ENCODE peak calls at places on chromosomes 5 and 9, in seven cellular contexts. S is germinal center, E is body of pancreas, G is fibroblast of pulmonary artery, U is HFFc6, R is transverse colon, D is choroid plexus epithelial cell. L is an unnamed sample.

GRCh38 chr5:31638748-31639418 is at the start of gene PDZD2:
- DNase-seq in U (peak), G (peak), D (peak), R (peak), S (peak), E (peak), L (peak)

GRCh38 chr5:90050135-90050534 is 359.4 kb downstream of the CETN3 start:
- DNase-seq in D (no peak), E (no peak), R (no peak), G (no peak), U (no peak), S (no peak), L (no peak)

GRCh38 chr5:66554884-66555283 is 41.3 kb upstream of the MAST4 start:
- DNase-seq in E (no peak), D (no peak), R (no peak), U (no peak), G (no peak), S (no peak), L (no peak)

GRCh38 chr9:20873240-20873860 is 158.1 kb downstream of the HACD4 start:
- DNase-seq in E (no peak), R (no peak), U (peak), G (no peak), S (no peak), D (peak), L (no peak)

GRCh38 chr5:82820958-82821880 is 256.0 kb downstream of the TMEM167A start:
- DNase-seq in G (no peak), S (peak), R (no peak), E (no peak), U (no peak), D (no peak), L (no peak)

GRCh38 chr9:117782931-117783788 is 79.0 kb downstream of the TLR4 start:
- DNase-seq in G (peak), S (peak), E (peak), D (peak), U (peak), R (peak), L (peak)

GRCh38 chr9:82601272-82601835 is 461.6 kb downstream of the RASEF start:
- DNase-seq in S (no peak), G (no peak), R (no peak), E (no peak), D (peak), U (no peak), L (no peak)

GRCh38 chr5:123512631-123513461 is 869 bp downstream of the CSNK1G3 start:
- DNase-seq in D (peak), S (peak), G (peak), U (no peak), R (peak), E (peak), L (no peak)

GRCh38 chr9:93061260-93061751 is 2.8 kb downstream of the SUSD3 start:
- DNase-seq in G (peak), R (no peak), D (no peak), U (no peak), E (no peak), S (no peak), L (no peak)

GRCh38 chr9:100591639-100592412 is 13.9 kb downstream of the CAVIN4 start:
- DNase-seq in G (no peak), R (no peak), E (no peak), D (no peak), U (no peak), S (no peak), L (no peak)

GRCh38 chr9:121684381-121685145 is 33.1 kb downstream of the DAB2IP start:
- DNase-seq in D (peak), E (peak), G (peak), S (peak), U (no peak), R (peak), L (no peak)

GRCh38 chr5:180605554-180606214 is 14.4 kb upstream of the SCGB3A1 start:
- DNase-seq in U (peak), S (peak), D (peak), G (peak), R (peak), E (peak), L (no peak)

GRCh38 chr9:79588488-79588887 is 16.7 kb downstream of the TLE4 start:
- DNase-seq in S (no peak), R (no peak), U (no peak), G (no peak), E (no peak), D (no peak), L (no peak)